ENCODE peak calls at places on chromosomes 5 and 9, in five cellular contexts. One of them, this sample, is unnamed.

GRCh38 chr9:16442622-16443021 is 427.8 kb downstream of the BNC2 start:
- DNase-seq in activated CD4-positive, alpha-beta T cell treated with anti-CD3 and anti-CD28 coated beads for 24 hours: no peak
- DNase-seq in kidney tubule cell: peak
- DNase-seq in NCI-H345: no peak
- DNase-seq in activated naive CD8-positive, alpha-beta T cell treated with anti-CD3 and anti-CD28 coated beads, Interleukin-2, amount 50 U/mL, for 24 hours: no peak
- DNase-seq in this sample: no peak

GRCh38 chr5:36876965-36877666 is 547 bp downstream of the NIPBL start:
- DNase-seq in activated CD4-positive, alpha-beta T cell treated with anti-CD3 and anti-CD28 coated beads for 24 hours: peak
- DNase-seq in kidney tubule cell: peak
- DNase-seq in NCI-H345: peak
- DNase-seq in activated naive CD8-positive, alpha-beta T cell treated with anti-CD3 and anti-CD28 coated beads, Interleukin-2, amount 50 U/mL, for 24 hours: peak
- DNase-seq in this sample: no peak

GRCh38 chr5:33753704-33754103 is 138.1 kb downstream of the ADAMTS12 start:
- DNase-seq in activated CD4-positive, alpha-beta T cell treated with anti-CD3 and anti-CD28 coated beads for 24 hours: no peak
- DNase-seq in kidney tubule cell: no peak
- DNase-seq in NCI-H345: no peak
- DNase-seq in activated naive CD8-positive, alpha-beta T cell treated with anti-CD3 and anti-CD28 coated beads, Interleukin-2, amount 50 U/mL, for 24 hours: no peak
- DNase-seq in this sample: no peak

GRCh38 chr5:6436715-6437340 is 11.8 kb upstream of the UBE2QL1 start:
- DNase-seq in activated CD4-positive, alpha-beta T cell treated with anti-CD3 and anti-CD28 coated beads for 24 hours: no peak
- DNase-seq in kidney tubule cell: no peak
- DNase-seq in NCI-H345: no peak
- DNase-seq in activated naive CD8-positive, alpha-beta T cell treated with anti-CD3 and anti-CD28 coated beads, Interleukin-2, amount 50 U/mL, for 24 hours: no peak
- DNase-seq in this sample: no peak

GRCh38 chr5:138102454-138103320 is 18.9 kb downstream of the WNT8A start:
- DNase-seq in activated CD4-positive, alpha-beta T cell treated with anti-CD3 and anti-CD28 coated beads for 24 hours: no peak
- DNase-seq in kidney tubule cell: no peak
- DNase-seq in NCI-H345: no peak
- DNase-seq in activated naive CD8-positive, alpha-beta T cell treated with anti-CD3 and anti-CD28 coated beads, Interleukin-2, amount 50 U/mL, for 24 hours: no peak
- DNase-seq in this sample: no peak

GRCh38 chr5:81420039-81420667 is 26.2 kb upstream of the ACOT12 start:
- DNase-seq in activated CD4-positive, alpha-beta T cell treated with anti-CD3 and anti-CD28 coated beads for 24 hours: no peak
- DNase-seq in kidney tubule cell: peak
- DNase-seq in NCI-H345: no peak
- DNase-seq in activated naive CD8-positive, alpha-beta T cell treated with anti-CD3 and anti-CD28 coated beads, Interleukin-2, amount 50 U/mL, for 24 hours: no peak
- DNase-seq in this sample: peak

GRCh38 chr9:83144492-83144891 is 81.5 kb upstream of the RASEF start:
- DNase-seq in activated CD4-positive, alpha-beta T cell treated with anti-CD3 and anti-CD28 coated beads for 24 hours: no peak
- DNase-seq in kidney tubule cell: no peak
- DNase-seq in NCI-H345: no peak
- DNase-seq in activated naive CD8-positive, alpha-beta T cell treated with anti-CD3 and anti-CD28 coated beads, Interleukin-2, amount 50 U/mL, for 24 hours: no peak
- DNase-seq in this sample: no peak

GRCh38 chr5:96573513-96573894 is 88.7 kb upstream of the CAST start:
- DNase-seq in activated CD4-positive, alpha-beta T cell treated with anti-CD3 and anti-CD28 coated beads for 24 hours: no peak
- DNase-seq in kidney tubule cell: no peak
- DNase-seq in NCI-H345: no peak
- DNase-seq in activated naive CD8-positive, alpha-beta T cell treated with anti-CD3 and anti-CD28 coated beads, Interleukin-2, amount 50 U/mL, for 24 hours: no peak
- DNase-seq in this sample: no peak

GRCh38 chr5:43602818-43603534 is at the start of gene NNT:
- DNase-seq in activated CD4-positive, alpha-beta T cell treated with anti-CD3 and anti-CD28 coated beads for 24 hours: peak
- DNase-seq in kidney tubule cell: peak
- DNase-seq in NCI-H345: peak
- DNase-seq in activated naive CD8-positive, alpha-beta T cell treated with anti-CD3 and anti-CD28 coated beads, Interleukin-2, amount 50 U/mL, for 24 hours: peak
- DNase-seq in this sample: peak

GRCh38 chr5:51829691-51830090 is 446.4 kb downstream of the ISL1 start:
- DNase-seq in activated CD4-positive, alpha-beta T cell treated with anti-CD3 and anti-CD28 coated beads for 24 hours: no peak
- DNase-seq in kidney tubule cell: peak
- DNase-seq in NCI-H345: peak
- DNase-seq in activated naive CD8-positive, alpha-beta T cell treated with anti-CD3 and anti-CD28 coated beads, Interleukin-2, amount 50 U/mL, for 24 hours: no peak
- DNase-seq in this sample: no peak

GRCh38 chr5:55175781-55176175 is 2.8 kb upstream of the CDC20B start:
- DNase-seq in activated CD4-positive, alpha-beta T cell treated with anti-CD3 and anti-CD28 coated beads for 24 hours: no peak
- DNase-seq in kidney tubule cell: no peak
- DNase-seq in NCI-H345: no peak
- DNase-seq in activated naive CD8-positive, alpha-beta T cell treated with anti-CD3 and anti-CD28 coated beads, Interleukin-2, amount 50 U/mL, for 24 hours: no peak
- DNase-seq in this sample: no peak

GRCh38 chr5:115601709-115602584 is at the start of gene TICAM2:
- DNase-seq in activated CD4-positive, alpha-beta T cell treated with anti-CD3 and anti-CD28 coated beads for 24 hours: peak
- DNase-seq in kidney tubule cell: peak
- DNase-seq in NCI-H345: peak
- DNase-seq in activated naive CD8-positive, alpha-beta T cell treated with anti-CD3 and anti-CD28 coated beads, Interleukin-2, amount 50 U/mL, for 24 hours: peak
- DNase-seq in this sample: peak

GRCh38 chr5:39055760-39056393 is 18.3 kb downstream of the RICTOR start:
- DNase-seq in activated CD4-positive, alpha-beta T cell treated with anti-CD3 and anti-CD28 coated beads for 24 hours: no peak
- DNase-seq in kidney tubule cell: no peak
- DNase-seq in NCI-H345: no peak
- DNase-seq in activated naive CD8-positive, alpha-beta T cell treated with anti-CD3 and anti-CD28 coated beads, Interleukin-2, amount 50 U/mL, for 24 hours: no peak
- DNase-seq in this sample: no peak

GRCh38 chr5:174242573-174242972 is 197.1 kb downstream of the NSG2 start:
- DNase-seq in activated CD4-positive, alpha-beta T cell treated with anti-CD3 and anti-CD28 coated beads for 24 hours: no peak
- DNase-seq in kidney tubule cell: no peak
- DNase-seq in NCI-H345: no peak
- DNase-seq in activated naive CD8-positive, alpha-beta T cell treated with anti-CD3 and anti-CD28 coated beads, Interleukin-2, amount 50 U/mL, for 24 hours: no peak
- DNase-seq in this sample: no peak

GRCh38 chr5:111394580-111394979 is 117.8 kb downstream of the STARD4 start:
- DNase-seq in activated CD4-positive, alpha-beta T cell treated with anti-CD3 and anti-CD28 coated beads for 24 hours: no peak
- DNase-seq in kidney tubule cell: no peak
- DNase-seq in NCI-H345: no peak
- DNase-seq in activated naive CD8-positive, alpha-beta T cell treated with anti-CD3 and anti-CD28 coated beads, Interleukin-2, amount 50 U/mL, for 24 hours: no peak
- DNase-seq in this sample: peak

GRCh38 chr5:138338411-138339085 is 482 bp downstream of the FAM53C start:
- DNase-seq in activated CD4-positive, alpha-beta T cell treated with anti-CD3 and anti-CD28 coated beads for 24 hours: no peak
- DNase-seq in kidney tubule cell: no peak
- DNase-seq in NCI-H345: no peak
- DNase-seq in activated naive CD8-positive, alpha-beta T cell treated with anti-CD3 and anti-CD28 coated beads, Interleukin-2, amount 50 U/mL, for 24 hours: peak
- DNase-seq in this sample: no peak

GRCh38 chr9:129750010-129750409 is 2.8 kb downstream of the PTGES start:
- DNase-seq in activated CD4-positive, alpha-beta T cell treated with anti-CD3 and anti-CD28 coated beads for 24 hours: no peak
- DNase-seq in kidney tubule cell: peak
- DNase-seq in NCI-H345: no peak
- DNase-seq in activated naive CD8-positive, alpha-beta T cell treated with anti-CD3 and anti-CD28 coated beads, Interleukin-2, amount 50 U/mL, for 24 hours: no peak
- DNase-seq in this sample: no peak

GRCh38 chr5:139381837-139382361 is 1.2 kb downstream of the SLC23A1 start:
- DNase-seq in activated CD4-positive, alpha-beta T cell treated with anti-CD3 and anti-CD28 coated beads for 24 hours: no peak
- DNase-seq in kidney tubule cell: peak
- DNase-seq in NCI-H345: no peak
- DNase-seq in activated naive CD8-positive, alpha-beta T cell treated with anti-CD3 and anti-CD28 coated beads, Interleukin-2, amount 50 U/mL, for 24 hours: no peak
- DNase-seq in this sample: no peak

GRCh38 chr9:87787735-87788134 is 61.8 kb downstream of the CTSL start:
- DNase-seq in activated CD4-positive, alpha-beta T cell treated with anti-CD3 and anti-CD28 coated beads for 24 hours: no peak
- DNase-seq in kidney tubule cell: no peak
- DNase-seq in NCI-H345: no peak
- DNase-seq in activated naive CD8-positive, alpha-beta T cell treated with anti-CD3 and anti-CD28 coated beads, Interleukin-2, amount 50 U/mL, for 24 hours: no peak
- DNase-seq in this sample: no peak

GRCh38 chr9:136665704-136666363 is 3.1 kb downstream of the EGFL7 start:
- DNase-seq in activated CD4-positive, alpha-beta T cell treated with anti-CD3 and anti-CD28 coated beads for 24 hours: no peak
- DNase-seq in kidney tubule cell: no peak
- DNase-seq in NCI-H345: peak
- DNase-seq in activated naive CD8-positive, alpha-beta T cell treated with anti-CD3 and anti-CD28 coated beads, Interleukin-2, amount 50 U/mL, for 24 hours: peak
- DNase-seq in this sample: no peak

GRCh38 chr5:74631088-74631960 is 9.2 kb downstream of the ENC1 start:
- DNase-seq in activated CD4-positive, alpha-beta T cell treated with anti-CD3 and anti-CD28 coated beads for 24 hours: no peak
- DNase-seq in kidney tubule cell: peak
- DNase-seq in NCI-H345: no peak
- DNase-seq in activated naive CD8-positive, alpha-beta T cell treated with anti-CD3 and anti-CD28 coated beads, Interleukin-2, amount 50 U/mL, for 24 hours: no peak
- DNase-seq in this sample: no peak

GRCh38 chr5:149114403-149115312 is 26.6 kb upstream of the ABLIM3 start:
- DNase-seq in activated CD4-positive, alpha-beta T cell treated with anti-CD3 and anti-CD28 coated beads for 24 hours: no peak
- DNase-seq in kidney tubule cell: peak
- DNase-seq in NCI-H345: peak
- DNase-seq in activated naive CD8-positive, alpha-beta T cell treated with anti-CD3 and anti-CD28 coated beads, Interleukin-2, amount 50 U/mL, for 24 hours: peak
- DNase-seq in this sample: peak

GRCh38 chr9:110623462-110624025 is 44.0 kb upstream of the SVEP1 start:
- DNase-seq in activated CD4-positive, alpha-beta T cell treated with anti-CD3 and anti-CD28 coated beads for 24 hours: no peak
- DNase-seq in kidney tubule cell: peak
- DNase-seq in NCI-H345: peak
- DNase-seq in activated naive CD8-positive, alpha-beta T cell treated with anti-CD3 and anti-CD28 coated beads, Interleukin-2, amount 50 U/mL, for 24 hours: peak
- DNase-seq in this sample: peak